ENCODE peak calls at places on chromosomes 1 and 21, in ten cellular contexts. Y is stimulated activated CD4-positive, alpha-beta T cell treated with anti-CD3 and anti-CD28 coated beads, Interleukin-1b, Interleukin-23, amount 100 ng/mL, for 48 hours; P is NCI-H510A treated with DMSO at 0.1 percent for 48 hours; K is hepatocyte; Q is AG08395; G is KG1; F is iris pigment epithelial cell; X is AG04450; R is GDM1; C is NCI-H2107. T is an unnamed sample.

GRCh38 chr1:41533016-41533730 is 48.7 kb upstream of the EDN2 start:
- DNase-seq in X (no peak), F (no peak), G (no peak), P (no peak), C (no peak), K (no peak), Q (no peak), R (no peak), Y (peak; percentile 1), T (no peak)

GRCh38 chr1:248837045-248837793 is 805 bp upstream of the ZNF672 start:
- DNase-seq in Y (no peak), C (no peak), P (no peak), K (no peak), F (no peak), X (no peak), R (no peak), Q (no peak), G (no peak), T (no peak)

GRCh38 chr1:241253491-241253890 is 103.5 kb downstream of the RGS7 start:
- DNase-seq in X (no peak), P (no peak), C (no peak), Y (no peak), G (no peak), Q (no peak), R (no peak), F (peak; percentile 8), K (no peak), T (no peak)

GRCh38 chr1:150807674-150808073 is 386 bp downstream of the CTSK start:
- DNase-seq in X (no peak), K (no peak), Y (no peak), P (no peak), G (no peak), Q (no peak), R (no peak), F (no peak), C (no peak), T (no peak)

GRCh38 chr21:29074783-29075182 is 1.3 kb upstream of the CCT8 start:
- DNase-seq in G (no peak), C (no peak), P (no peak), K (no peak), R (peak; percentile 18), Y (no peak), F (no peak), Q (no peak), X (no peak), T (no peak)

GRCh38 chr1:93283496-93283895 is 62.2 kb upstream of the DR1 start:
- DNase-seq in G (no peak), X (no peak), Q (no peak), K (no peak), P (no peak), R (no peak), F (no peak), Y (no peak), C (no peak), T (no peak)

GRCh38 chr1:205810448-205811157 is 2.4 kb downstream of the SLC41A1 start:
- DNase-seq in X (no peak), R (no peak), Y (no peak), K (peak; percentile 35), Q (no peak), G (no peak), F (peak; percentile 36), P (no peak), C (no peak), T (no peak)

GRCh38 chr1:156384007-156384406 is 15.0 kb downstream of the RHBG start:
- DNase-seq in C (no peak), X (no peak), P (no peak), R (no peak), G (no peak), K (no peak), Y (no peak), F (no peak), Q (no peak), T (no peak)

GRCh38 chr1:37058424-37058988 is 24.2 kb upstream of the GRIK3 start:
- DNase-seq in K (no peak), P (no peak), Y (no peak), X (no peak), G (no peak), Q (no peak), C (no peak), R (no peak), F (no peak), T (no peak)